ENCODE peak calls at places on chromosome 2, in seven cellular contexts. A, U, I, S, O, P and M are unnamed samples.

GRCh38 chr2:150675807-150676206 is 188.3 kb upstream of the RND3 start:
- DNase-seq in A (no peak), O (no peak), P (no peak), U (no peak), I (no peak), S (no peak), M (no peak)

GRCh38 chr2:222671259-222672067 is at the start of gene MOGAT1:
- DNase-seq in P (no peak), S (peak; percentile 94), A (no peak), I (no peak), O (peak; percentile 69), U (peak; percentile 35), M (no peak)

GRCh38 chr2:216057688-216058193 is 23.9 kb downstream of the PECR start:
- DNase-seq in A (no peak), O (no peak), I (peak; percentile 70), P (peak; percentile 77), S (no peak), U (no peak), M (no peak)

GRCh38 chr2:45380131-45380836 is 230.8 kb downstream of the SRBD1 start:
- DNase-seq in S (no peak), P (no peak), I (peak; percentile 60), U (no peak), O (no peak), A (no peak), M (no peak)

GRCh38 chr2:43071629-43072550 is 154.5 kb downstream of the ZFP36L2 start:
- DNase-seq in A (no peak), O (peak; percentile 80), P (no peak), I (peak; percentile 49), S (peak; percentile 48), U (peak; percentile 33), M (no peak)

GRCh38 chr2:11677146-11678055 is 7.4 kb upstream of the NTSR2 start:
- DNase-seq in I (no peak), P (no peak), U (no peak), S (no peak), A (no peak), O (peak; percentile 62), M (no peak)

GRCh38 chr2:24492283-24493272 is 1.5 kb downstream of the NCOA1 start:
- DNase-seq in U (no peak), A (no peak), P (no peak), S (no peak), I (no peak), O (no peak), M (no peak)

GRCh38 chr2:101897301-101897700 is 94.5 kb upstream of the IL1R2 start:
- DNase-seq in U (no peak), A (no peak), S (no peak), P (no peak), O (no peak), I (no peak), M (no peak)

GRCh38 chr2:212548459-212548815 is 9.8 kb upstream of the ERBB4 start:
- DNase-seq in O (no peak), I (peak; percentile 28), U (no peak), S (no peak), P (no peak), A (no peak), M (no peak)

GRCh38 chr2:23526114-23526513 is 141.1 kb downstream of the KLHL29 start:
- DNase-seq in P (peak; percentile 33), A (no peak), O (no peak), U (no peak), I (no peak), S (no peak), M (peak; percentile 83)

GRCh38 chr2:27645197-27645596 is 16.3 kb downstream of the GPN1 start:
- DNase-seq in P (no peak), U (no peak), I (no peak), S (no peak), A (no peak), O (no peak), M (no peak)

GRCh38 chr2:201234167-201235139 is 25.9 kb upstream of the CASP8 start:
- DNase-seq in A (no peak), P (peak; percentile 34), O (no peak), S (no peak), U (no peak), I (peak; percentile 46), M (no peak)

GRCh38 chr2:97781981-97782380 is 68.6 kb downstream of the ZAP70 start:
- DNase-seq in U (no peak), A (no peak), I (no peak), S (no peak), O (no peak), P (no peak), M (no peak)

GRCh38 chr2:71607490-71607889 is 154.1 kb downstream of the DYSF start:
- DNase-seq in S (peak; percentile 37), I (no peak), O (peak; percentile 48), U (no peak), A (peak; percentile 7), P (no peak), M (peak; percentile 60)

GRCh38 chr2:120819720-120820210 is 84.1 kb downstream of the GLI2 start:
- DNase-seq in A (no peak), O (peak; percentile 51), P (no peak), I (no peak), S (no peak), U (peak; percentile 56), M (peak; percentile 44)

GRCh38 chr2:104658149-104658839 is 195.6 kb upstream of the POU3F3 start:
- DNase-seq in S (peak; percentile 91), P (no peak), A (no peak), U (no peak), I (no peak), O (no peak), M (no peak)

GRCh38 chr2:127597984-127598380 is 48.0 kb upstream of the GPR17 start:
- DNase-seq in A (no peak), I (peak; percentile 61), U (no peak), S (no peak), O (no peak), P (no peak), M (no peak)

GRCh38 chr2:190379249-190379964 is 28.7 kb upstream of the MFSD6 start:
- DNase-seq in P (no peak), U (no peak), O (no peak), I (peak; percentile 57), A (no peak), S (no peak), M (no peak)

GRCh38 chr2:26485725-26486418 is 7.9 kb upstream of the OTOF start:
- DNase-seq in P (no peak), A (no peak), I (no peak), O (no peak), U (no peak), S (no peak), M (no peak)

GRCh38 chr2:26483957-26484565 is 6.1 kb upstream of the OTOF start:
- DNase-seq in A (no peak), P (no peak), S (no peak), U (peak; percentile 60), O (no peak), I (no peak), M (no peak)

GRCh38 chr2:26484579-26484978 is 6.7 kb upstream of the OTOF start:
- DNase-seq in P (no peak), S (no peak), O (no peak), U (no peak), A (no peak), I (no peak), M (peak; percentile 68)

GRCh38 chr2:26483501-26483900 is 5.6 kb upstream of the OTOF start:
- DNase-seq in A (no peak), P (no peak), O (no peak), I (no peak), S (no peak), U (no peak), M (peak; percentile 72)

GRCh38 chr2:26485099-26485498 is 7.2 kb upstream of the OTOF start:
- DNase-seq in A (no peak), P (no peak), O (no peak), S (no peak), I (no peak), U (no peak), M (no peak)
- TF ChIP-seq CTCF in A (no peak), P (no peak), O (no peak), S (no peak), I (no peak), U (no peak), M (no peak)

GRCh38 chr2:124325667-124326425 is 300.8 kb downstream of the CNTNAP5 start:
- DNase-seq in P (no peak), S (no peak), O (no peak), A (no peak), I (no peak), U (no peak), M (no peak)
- TF ChIP-seq CTCF in P (no peak), S (no peak), O (no peak), A (no peak), I (peak; percentile 7), U (no peak), M (peak; percentile 44)

GRCh38 chr2:118272391-118272790 is 184.1 kb downstream of the INSIG2 start:
- DNase-seq in I (no peak), A (no peak), O (no peak), S (no peak), P (no peak), U (no peak), M (no peak)

GRCh38 chr2:118266086-118266485 is 177.8 kb downstream of the INSIG2 start:
- DNase-seq in A (no peak), I (no peak), S (no peak), O (no peak), P (no peak), U (no peak), M (no peak)

GRCh38 chr2:118264591-118264990 is 176.3 kb downstream of the INSIG2 start:
- DNase-seq in U (no peak), S (no peak), A (no peak), I (no peak), P (no peak), O (no peak), M (no peak)

GRCh38 chr2:118269408-118270051 is 181.3 kb downstream of the INSIG2 start:
- DNase-seq in O (no peak), U (no peak), P (no peak), A (no peak), S (no peak), I (no peak), M (no peak)

GRCh38 chr2:118268268-118268667 is 180.0 kb downstream of the INSIG2 start:
- DNase-seq in A (no peak), I (no peak), U (no peak), S (no peak), P (no peak), O (no peak), M (no peak)
- TF ChIP-seq CTCF in A (no peak), I (no peak), U (no peak), S (no peak), P (no peak), O (no peak), M (no peak)

GRCh38 chr2:238843476-238843875 is 4.4 kb upstream of the TWIST2 start:
- DNase-seq in S (no peak), O (no peak), I (no peak), A (no peak), P (no peak), U (no peak), M (no peak)

GRCh38 chr2:238835726-238836301 is 12.1 kb upstream of the TWIST2 start:
- DNase-seq in U (no peak), A (no peak), I (no peak), P (no peak), O (no peak), S (no peak), M (no peak)

GRCh38 chr2:238841542-238842181 is 6.2 kb upstream of the TWIST2 start:
- DNase-seq in A (no peak), O (no peak), U (no peak), S (no peak), P (no peak), I (no peak), M (no peak)

GRCh38 chr2:238838786-238839327 is 9.0 kb upstream of the TWIST2 start:
- DNase-seq in I (no peak), A (no peak), U (no peak), S (no peak), P (no peak), O (no peak), M (no peak)

GRCh38 chr2:238839428-238839827 is 8.5 kb upstream of the TWIST2 start:
- DNase-seq in P (no peak), U (no peak), I (no peak), O (no peak), A (no peak), S (no peak), M (no peak)
- TF ChIP-seq CTCF in P (no peak), U (no peak), I (no peak), O (no peak), A (no peak), S (no peak), M (peak; percentile 28)